ENCODE peak calls at places on chromosome 1, in six cellular contexts. One of them, this sample, is unnamed.
A peak's percentile ranks its signal among the peaks of the same experiment; 100 is the strongest.

GRCh38 chr1:25529518-25530347 is 13.7 kb upstream of the LDLRAP1 start:
- DNase-seq in NT2/D1: no peak
- DNase-seq in GM12878: no peak
- DNase-seq in HCT116: no peak
- DNase-seq in H1: no peak
- DNase-seq in HepG2: no peak
- DNase-seq in this sample: no peak

GRCh38 chr1:202122639-202123335 is at the start of gene GPR37L1:
- DNase-seq in HCT116: no peak
- DNase-seq in NT2/D1: no peak
- DNase-seq in H1: peak; percentile 56
- DNase-seq in HepG2: peak; percentile 58
- DNase-seq in GM12878: no peak
- DNase-seq in this sample: peak; percentile 66

GRCh38 chr1:215566556-215567490 is at the start of gene KCTD3:
- DNase-seq in GM12878: no peak
- DNase-seq in HepG2: peak; percentile 64
- DNase-seq in HCT116: no peak
- DNase-seq in H1: no peak
- DNase-seq in NT2/D1: peak; percentile 71
- DNase-seq in this sample: peak; percentile 74

GRCh38 chr1:27883536-27884181 is 11.3 kb downstream of the THEMIS2 start:
- DNase-seq in GM12878: no peak
- DNase-seq in HCT116: no peak
- DNase-seq in NT2/D1: no peak
- DNase-seq in H1: no peak
- DNase-seq in HepG2: no peak
- DNase-seq in this sample: no peak

GRCh38 chr1:33007190-33008050 is 29.3 kb downstream of the AK2 start:
- DNase-seq in HCT116: peak; percentile 57
- DNase-seq in HepG2: peak; percentile 61
- DNase-seq in NT2/D1: no peak
- DNase-seq in GM12878: no peak
- DNase-seq in H1: no peak
- DNase-seq in this sample: peak; percentile 56

GRCh38 chr1:60234761-60235160 is 161.2 kb upstream of the C1orf87 start:
- DNase-seq in H1: no peak
- DNase-seq in HepG2: no peak
- DNase-seq in HCT116: no peak
- DNase-seq in NT2/D1: no peak
- DNase-seq in GM12878: no peak
- DNase-seq in this sample: no peak

GRCh38 chr1:2982615-2983318 is 38.5 kb upstream of the ACTRT2 start:
- DNase-seq in H1: no peak
- DNase-seq in HepG2: no peak
- DNase-seq in GM12878: no peak
- DNase-seq in NT2/D1: no peak
- DNase-seq in HCT116: no peak
- DNase-seq in this sample: no peak

GRCh38 chr1:18927654-18928272 is 25.4 kb upstream of the ALDH4A1 start:
- DNase-seq in H1: no peak
- DNase-seq in NT2/D1: no peak
- DNase-seq in HCT116: no peak
- DNase-seq in GM12878: no peak
- DNase-seq in HepG2: no peak
- DNase-seq in this sample: no peak

GRCh38 chr1:81259620-81260411 is 540.9 kb upstream of the ADGRL2 start:
- DNase-seq in HCT116: no peak
- DNase-seq in NT2/D1: no peak
- DNase-seq in H1: no peak
- DNase-seq in GM12878: no peak
- DNase-seq in HepG2: no peak
- DNase-seq in this sample: no peak

GRCh38 chr1:47881505-47882442 is 115.4 kb downstream of the TRABD2B start:
- DNase-seq in GM12878: no peak
- DNase-seq in HCT116: no peak
- DNase-seq in HepG2: no peak
- DNase-seq in H1: no peak
- DNase-seq in NT2/D1: no peak
- DNase-seq in this sample: no peak

GRCh38 chr1:158357441-158357840 is 3.7 kb downstream of the CD1E start:
- DNase-seq in GM12878: no peak
- DNase-seq in H1: no peak
- DNase-seq in NT2/D1: no peak
- DNase-seq in HepG2: no peak
- DNase-seq in HCT116: no peak
- DNase-seq in this sample: no peak

GRCh38 chr1:37795340-37796110 is 1.9 kb downstream of the MANEAL start:
- DNase-seq in H1: peak; percentile 61
- DNase-seq in GM12878: no peak
- DNase-seq in NT2/D1: peak; percentile 85
- DNase-seq in HCT116: no peak
- DNase-seq in HepG2: no peak
- DNase-seq in this sample: peak; percentile 86

GRCh38 chr1:29675481-29676263 is 439.4 kb downstream of the PTPRU start:
- DNase-seq in HepG2: no peak
- DNase-seq in GM12878: no peak
- DNase-seq in HCT116: no peak
- DNase-seq in NT2/D1: no peak
- DNase-seq in H1: no peak
- DNase-seq in this sample: no peak

GRCh38 chr1:180231506-180232420 is 1.7 kb downstream of the LHX4 start:
- DNase-seq in H1: no peak
- DNase-seq in GM12878: no peak
- DNase-seq in NT2/D1: no peak
- DNase-seq in HCT116: peak; percentile 53
- DNase-seq in HepG2: no peak
- DNase-seq in this sample: no peak

GRCh38 chr1:204323887-204324286 is 35.8 kb downstream of the PLEKHA6 start:
- DNase-seq in HCT116: no peak
- DNase-seq in GM12878: no peak
- DNase-seq in NT2/D1: no peak
- DNase-seq in HepG2: no peak
- DNase-seq in H1: no peak
- DNase-seq in this sample: no peak

GRCh38 chr1:116991918-116992317 is 9.6 kb upstream of the CD101 start:
- DNase-seq in HepG2: no peak
- DNase-seq in H1: no peak
- DNase-seq in GM12878: no peak
- DNase-seq in NT2/D1: no peak
- DNase-seq in HCT116: no peak
- DNase-seq in this sample: no peak

GRCh38 chr1:90694846-90695245 is 22.3 kb downstream of the BARHL2 start:
- DNase-seq in HCT116: no peak
- DNase-seq in H1: no peak
- DNase-seq in HepG2: no peak
- DNase-seq in NT2/D1: no peak
- DNase-seq in GM12878: no peak
- DNase-seq in this sample: no peak

GRCh38 chr1:94675373-94675772 is 133.8 kb upstream of the F3 start:
- DNase-seq in HCT116: no peak
- DNase-seq in GM12878: no peak
- DNase-seq in HepG2: no peak
- DNase-seq in H1: no peak
- DNase-seq in NT2/D1: no peak
- DNase-seq in this sample: no peak

GRCh38 chr1:204650911-204651570 is 34.5 kb downstream of the LRRN2 start:
- DNase-seq in HepG2: no peak
- DNase-seq in NT2/D1: no peak
- DNase-seq in HCT116: no peak
- DNase-seq in GM12878: no peak
- DNase-seq in H1: no peak
- DNase-seq in this sample: no peak

GRCh38 chr1:63663301-63663700 is 70.1 kb downstream of the PGM1 start:
- DNase-seq in HepG2: no peak
- DNase-seq in NT2/D1: no peak
- DNase-seq in GM12878: no peak
- DNase-seq in HCT116: peak; percentile 19
- DNase-seq in H1: no peak
- DNase-seq in this sample: no peak

GRCh38 chr1:41448831-41449230 is 35.7 kb downstream of the EDN2 start:
- DNase-seq in H1: no peak
- DNase-seq in HepG2: no peak
- DNase-seq in GM12878: no peak
- DNase-seq in NT2/D1: no peak
- DNase-seq in HCT116: no peak
- DNase-seq in this sample: no peak

GRCh38 chr1:109765483-109765815 is 1.7 kb upstream of the EPS8L3 start:
- DNase-seq in NT2/D1: no peak
- DNase-seq in H1: no peak
- DNase-seq in HCT116: no peak
- DNase-seq in HepG2: no peak
- DNase-seq in GM12878: no peak
- DNase-seq in this sample: no peak

GRCh38 chr1:9382923-9383491 is 90.3 kb downstream of the SPSB1 start:
- DNase-seq in NT2/D1: no peak
- DNase-seq in HepG2: no peak
- DNase-seq in H1: no peak
- DNase-seq in GM12878: no peak
- DNase-seq in HCT116: no peak
- DNase-seq in this sample: no peak

GRCh38 chr1:92481598-92482403 is 4.9 kb downstream of the GFI1 start:
- DNase-seq in NT2/D1: no peak
- DNase-seq in HCT116: no peak
- DNase-seq in HepG2: no peak
- DNase-seq in GM12878: no peak
- DNase-seq in H1: no peak
- DNase-seq in this sample: no peak

GRCh38 chr1:114764689-114765088 is 6.9 kb upstream of the CSDE1 start:
- DNase-seq in H1: no peak
- DNase-seq in GM12878: no peak
- DNase-seq in HCT116: no peak
- DNase-seq in HepG2: no peak
- DNase-seq in NT2/D1: no peak
- DNase-seq in this sample: no peak

DNA sequence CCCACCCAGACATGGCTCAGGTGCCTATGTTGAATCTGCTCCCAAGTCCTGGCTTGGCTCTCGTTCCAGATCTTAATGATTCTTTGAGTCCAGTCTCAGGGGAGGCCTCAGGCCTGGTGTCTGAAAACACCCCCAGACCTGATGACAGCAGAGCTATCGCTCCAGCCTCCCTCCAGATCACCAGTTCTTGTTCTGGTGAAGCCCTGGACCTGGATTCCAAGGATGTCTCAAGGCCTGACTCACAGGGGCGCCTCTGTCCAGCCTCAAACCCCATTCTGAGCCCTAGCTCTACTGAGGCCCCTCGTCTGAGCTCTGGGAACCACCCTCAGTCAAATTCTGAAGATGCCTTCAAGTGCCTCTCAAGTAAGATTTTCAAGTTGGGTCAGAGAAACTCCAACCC is 11.4 kb downstream of the MROH7 start:
- DNase-seq in H1: no peak
- DNase-seq in HCT116: no peak
- DNase-seq in GM12878: no peak
- DNase-seq in NT2/D1: no peak
- DNase-seq in HepG2: no peak
- DNase-seq in this sample: no peak
- TF ChIP-seq ZNF274 in H1: no peak
- TF ChIP-seq ZNF274 in HCT116: no peak
- TF ChIP-seq ZNF274 in GM12878: no peak
- TF ChIP-seq ZNF274 in NT2/D1: no peak
- TF ChIP-seq ZNF274 in HepG2: no peak
- TF ChIP-seq ZNF274 in this sample: no peak

DNA sequence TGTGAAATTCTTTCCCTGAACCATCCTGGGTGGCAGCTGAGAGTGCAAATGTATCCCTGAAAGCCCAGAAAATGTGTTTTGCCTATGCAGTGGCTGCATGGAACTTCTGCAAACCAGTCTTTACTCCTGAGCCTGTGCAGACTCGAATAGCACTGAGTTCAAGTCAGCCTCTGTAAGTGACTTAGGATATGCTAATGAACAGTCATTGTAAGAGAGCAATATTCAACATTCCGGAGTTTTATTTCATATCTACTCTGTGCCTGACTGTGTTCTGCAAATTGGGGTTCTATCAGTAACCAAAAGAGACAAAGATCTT is 163.3 kb downstream of the NTPCR start:
- DNase-seq in NT2/D1: no peak
- DNase-seq in H1: no peak
- DNase-seq in HCT116: no peak
- DNase-seq in GM12878: no peak
- DNase-seq in HepG2: no peak
- DNase-seq in this sample: no peak
- H3K9ac ChIP-seq in NT2/D1: peak overlapping the region; percentile 24
- H3K9ac ChIP-seq in H1: no peak overlapping the region
- H3K9ac ChIP-seq in HCT116: peak overlapping the region; percentile 66
- H3K9ac ChIP-seq in GM12878: no peak overlapping the region
- H3K9ac ChIP-seq in HepG2: no peak overlapping the region
- H3K9ac ChIP-seq in this sample: no peak overlapping the region

GRCh38 chr1:112697781-112698201 is 9.1 kb downstream of the RHOC start:
- DNase-seq in HCT116: no peak
- DNase-seq in NT2/D1: no peak
- DNase-seq in HepG2: no peak
- DNase-seq in GM12878: no peak
- DNase-seq in H1: no peak
- DNase-seq in this sample: no peak
- TF ChIP-seq ZNF274 in HCT116: no peak
- TF ChIP-seq ZNF274 in NT2/D1: no peak
- TF ChIP-seq ZNF274 in HepG2: no peak
- TF ChIP-seq ZNF274 in GM12878: no peak
- TF ChIP-seq ZNF274 in H1: no peak
- TF ChIP-seq ZNF274 in this sample: no peak

GRCh38 chr1:34884536-34884935 is 25.0 kb upstream of the SMIM12 start:
- DNase-seq in H1: no peak
- DNase-seq in NT2/D1: no peak
- DNase-seq in GM12878: no peak
- DNase-seq in HepG2: no peak
- DNase-seq in HCT116: no peak
- DNase-seq in this sample: no peak

GRCh38 chr1:34887593-34887992 is 28.0 kb upstream of the SMIM12 start:
- DNase-seq in GM12878: no peak
- DNase-seq in HCT116: no peak
- DNase-seq in NT2/D1: no peak
- DNase-seq in HepG2: no peak
- DNase-seq in H1: no peak
- DNase-seq in this sample: no peak

GRCh38 chr1:34889705-34890104 is 30.2 kb upstream of the SMIM12 start:
- DNase-seq in NT2/D1: no peak
- DNase-seq in H1: no peak
- DNase-seq in GM12878: no peak
- DNase-seq in HCT116: no peak
- DNase-seq in HepG2: no peak
- DNase-seq in this sample: no peak

GRCh38 chr1:34884961-34885360 is 25.4 kb upstream of the SMIM12 start:
- DNase-seq in HepG2: peak; percentile 27
- DNase-seq in HCT116: peak; percentile 18
- DNase-seq in NT2/D1: peak; percentile 39
- DNase-seq in GM12878: no peak
- DNase-seq in H1: no peak
- DNase-seq in this sample: no peak

GRCh38 chr1:34885405-34886247 is 26.1 kb upstream of the SMIM12 start:
- DNase-seq in HCT116: no peak
- DNase-seq in H1: peak; percentile 25
- DNase-seq in NT2/D1: peak; percentile 56
- DNase-seq in HepG2: no peak
- DNase-seq in GM12878: no peak
- DNase-seq in this sample: peak; percentile 80
- H3K9ac ChIP-seq in HCT116: no peak overlapping the region
- H3K9ac ChIP-seq in H1: peak overlapping the region; percentile 37
- H3K9ac ChIP-seq in NT2/D1: peak overlapping the region; percentile 70
- H3K9ac ChIP-seq in HepG2: no peak overlapping the region
- H3K9ac ChIP-seq in GM12878: no peak overlapping the region
- H3K9ac ChIP-seq in this sample: no peak overlapping the region

This sample was measured in K562.